ENCODE peak calls at places on chromosomes 7 and 10, in ten cellular contexts. One of them, this sample, is unnamed. For H3K9me3, the result is how much of the 10 kb centered on the place peaks cover.

GRCh38 chr7:73900286-73900685 is 39.3 kb downstream of the TMEM270 start:
- DNase-seq in endothelial cell of umbilical vein: no peak
- DNase-seq in heart left ventricle: no peak
- DNase-seq in stomach: no peak
- DNase-seq in A549: no peak
- DNase-seq in HCT116: no peak
- DNase-seq in transverse colon: no peak
- DNase-seq in prostate gland: no peak
- DNase-seq in sigmoid colon: no peak
- DNase-seq in uterus: no peak
- DNase-seq in this sample: no peak

GRCh38 chr7:44072364-44073231 is 7.2 kb upstream of the PGAM2 start:
- DNase-seq in prostate gland: peak
- DNase-seq in HCT116: peak
- DNase-seq in heart left ventricle: peak
- DNase-seq in endothelial cell of umbilical vein: peak
- DNase-seq in sigmoid colon: peak
- DNase-seq in stomach: peak
- DNase-seq in A549: peak
- DNase-seq in transverse colon: peak
- DNase-seq in uterus: peak
- DNase-seq in this sample: peak

GRCh38 chr10:30980951-30981616 is 50.6 kb downstream of the ZNF438 start:
- DNase-seq in prostate gland: peak
- DNase-seq in transverse colon: peak
- DNase-seq in endothelial cell of umbilical vein: peak
- DNase-seq in sigmoid colon: peak
- DNase-seq in stomach: peak
- DNase-seq in uterus: peak
- DNase-seq in HCT116: no peak
- DNase-seq in A549: no peak
- DNase-seq in heart left ventricle: peak
- DNase-seq in this sample: peak

GRCh38 chr10:6348091-6348862 is 145.5 kb downstream of the PFKFB3 start:
- DNase-seq in stomach: peak
- DNase-seq in sigmoid colon: no peak
- DNase-seq in uterus: no peak
- DNase-seq in prostate gland: peak
- DNase-seq in endothelial cell of umbilical vein: no peak
- DNase-seq in A549: no peak
- DNase-seq in heart left ventricle: peak
- DNase-seq in HCT116: no peak
- DNase-seq in transverse colon: peak
- DNase-seq in this sample: no peak

GRCh38 chr7:14125998-14126397 is 136.5 kb upstream of the ETV1 start:
- DNase-seq in transverse colon: no peak
- DNase-seq in heart left ventricle: no peak
- DNase-seq in endothelial cell of umbilical vein: no peak
- DNase-seq in prostate gland: no peak
- DNase-seq in stomach: no peak
- DNase-seq in uterus: no peak
- DNase-seq in sigmoid colon: no peak
- DNase-seq in HCT116: no peak
- DNase-seq in A549: no peak
- DNase-seq in this sample: no peak

GRCh38 chr10:23314835-23315239 is 29.8 kb downstream of the C10orf67 start:
- DNase-seq in stomach: peak
- DNase-seq in prostate gland: peak
- DNase-seq in heart left ventricle: no peak
- DNase-seq in sigmoid colon: no peak
- DNase-seq in A549: peak
- DNase-seq in HCT116: peak
- DNase-seq in endothelial cell of umbilical vein: peak
- DNase-seq in uterus: no peak
- DNase-seq in transverse colon: peak
- DNase-seq in this sample: peak

GRCh38 chr7:86301301-86301700 is 342.4 kb upstream of the GRM3 start:
- DNase-seq in heart left ventricle: no peak
- DNase-seq in transverse colon: no peak
- DNase-seq in A549: no peak
- DNase-seq in stomach: no peak
- DNase-seq in sigmoid colon: no peak
- DNase-seq in endothelial cell of umbilical vein: no peak
- DNase-seq in prostate gland: no peak
- DNase-seq in uterus: no peak
- DNase-seq in HCT116: no peak
- DNase-seq in this sample: no peak

GRCh38 chr7:155224116-155224811 is 73.4 kb upstream of the INSIG1 start:
- DNase-seq in prostate gland: peak
- DNase-seq in sigmoid colon: no peak
- DNase-seq in stomach: no peak
- DNase-seq in A549: no peak
- DNase-seq in HCT116: no peak
- DNase-seq in uterus: no peak
- DNase-seq in endothelial cell of umbilical vein: no peak
- DNase-seq in heart left ventricle: no peak
- DNase-seq in transverse colon: no peak
- DNase-seq in this sample: peak

GRCh38 chr7:117061751-117062150 is 108.5 kb downstream of the ST7 start:
- DNase-seq in endothelial cell of umbilical vein: no peak
- DNase-seq in uterus: no peak
- DNase-seq in heart left ventricle: no peak
- DNase-seq in sigmoid colon: no peak
- DNase-seq in transverse colon: no peak
- DNase-seq in HCT116: no peak
- DNase-seq in stomach: no peak
- DNase-seq in A549: no peak
- DNase-seq in prostate gland: no peak
- DNase-seq in this sample: no peak

GRCh38 chr10:80400136-80400804 is 8.1 kb upstream of the PRXL2A start:
- DNase-seq in heart left ventricle: no peak
- DNase-seq in transverse colon: no peak
- DNase-seq in HCT116: no peak
- DNase-seq in endothelial cell of umbilical vein: no peak
- DNase-seq in prostate gland: no peak
- DNase-seq in stomach: no peak
- DNase-seq in sigmoid colon: no peak
- DNase-seq in uterus: no peak
- DNase-seq in A549: no peak
- DNase-seq in this sample: no peak

GRCh38 chr10:29256019-29256418 is 32.9 kb upstream of the LYZL1 start:
- DNase-seq in heart left ventricle: no peak
- DNase-seq in sigmoid colon: no peak
- DNase-seq in prostate gland: no peak
- DNase-seq in endothelial cell of umbilical vein: no peak
- DNase-seq in uterus: no peak
- DNase-seq in HCT116: no peak
- DNase-seq in A549: no peak
- DNase-seq in stomach: no peak
- DNase-seq in transverse colon: no peak
- DNase-seq in this sample: no peak

GRCh38 chr10:29255117-29255516 is 33.8 kb upstream of the LYZL1 start:
- DNase-seq in stomach: no peak
- DNase-seq in sigmoid colon: no peak
- DNase-seq in endothelial cell of umbilical vein: no peak
- DNase-seq in heart left ventricle: no peak
- DNase-seq in prostate gland: no peak
- DNase-seq in A549: no peak
- DNase-seq in HCT116: no peak
- DNase-seq in uterus: no peak
- DNase-seq in transverse colon: no peak
- DNase-seq in this sample: no peak

GRCh38 chr10:29257784-29258135 is 31.1 kb upstream of the LYZL1 start:
- DNase-seq in uterus: peak
- DNase-seq in A549: no peak
- DNase-seq in prostate gland: no peak
- DNase-seq in heart left ventricle: no peak
- DNase-seq in stomach: no peak
- DNase-seq in endothelial cell of umbilical vein: no peak
- DNase-seq in transverse colon: no peak
- DNase-seq in sigmoid colon: no peak
- DNase-seq in HCT116: no peak
- DNase-seq in this sample: no peak

GRCh38 chr10:29256531-29256930 is 32.3 kb upstream of the LYZL1 start:
- DNase-seq in transverse colon: no peak
- DNase-seq in A549: no peak
- DNase-seq in endothelial cell of umbilical vein: no peak
- DNase-seq in uterus: no peak
- DNase-seq in stomach: no peak
- DNase-seq in heart left ventricle: no peak
- DNase-seq in HCT116: no peak
- DNase-seq in sigmoid colon: no peak
- DNase-seq in prostate gland: no peak
- DNase-seq in this sample: no peak

GRCh38 chr10:29257106-29257783 is 31.6 kb upstream of the LYZL1 start:
- DNase-seq in sigmoid colon: peak
- DNase-seq in prostate gland: peak
- DNase-seq in transverse colon: peak
- DNase-seq in HCT116: no peak
- DNase-seq in endothelial cell of umbilical vein: no peak
- DNase-seq in heart left ventricle: peak
- DNase-seq in stomach: no peak
- DNase-seq in A549: no peak
- DNase-seq in uterus: peak
- DNase-seq in this sample: no peak
- TF ChIP-seq POLR2A in sigmoid colon: no peak
- TF ChIP-seq POLR2A in prostate gland: no peak
- TF ChIP-seq POLR2A in transverse colon: no peak
- TF ChIP-seq POLR2A in HCT116: no peak
- TF ChIP-seq POLR2A in endothelial cell of umbilical vein: no peak
- TF ChIP-seq POLR2A in heart left ventricle: no peak
- TF ChIP-seq POLR2A in stomach: no peak
- TF ChIP-seq POLR2A in A549: no peak
- TF ChIP-seq POLR2A in uterus: no peak
- TF ChIP-seq POLR2A in this sample: no peak

DNA sequence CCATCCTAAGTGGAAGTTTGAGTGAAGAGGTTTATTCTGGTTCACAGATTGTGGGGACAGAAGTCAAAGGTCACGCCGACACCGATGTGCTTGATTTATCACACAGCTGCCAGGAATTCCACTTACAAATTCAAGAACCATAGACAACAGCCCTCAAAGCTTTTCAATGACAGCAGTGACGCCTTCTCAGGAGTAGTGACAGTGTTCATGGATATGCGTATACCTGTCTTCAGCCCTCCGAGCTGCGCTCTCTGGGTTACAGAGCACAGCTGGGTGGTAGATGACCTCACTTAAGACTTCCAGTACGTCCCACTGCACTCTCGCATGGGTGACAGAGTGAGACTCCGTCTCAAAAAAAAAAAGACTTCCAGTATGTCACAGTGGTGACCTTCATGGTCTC is 108.6 kb downstream of the TCERG1L start:
- DNase-seq in endothelial cell of umbilical vein: no peak
- DNase-seq in heart left ventricle: no peak
- DNase-seq in uterus: no peak
- DNase-seq in A549: no peak
- DNase-seq in stomach: peak
- DNase-seq in prostate gland: no peak
- DNase-seq in HCT116: no peak
- DNase-seq in transverse colon: no peak
- DNase-seq in sigmoid colon: no peak
- DNase-seq in this sample: no peak
- H3K9me3 ChIP-seq in endothelial cell of umbilical vein: under half
- H3K9me3 ChIP-seq in heart left ventricle: under half
- H3K9me3 ChIP-seq in uterus: under half
- H3K9me3 ChIP-seq in A549: under half
- H3K9me3 ChIP-seq in stomach: under half
- H3K9me3 ChIP-seq in prostate gland: under half
- H3K9me3 ChIP-seq in HCT116: under half
- H3K9me3 ChIP-seq in transverse colon: under half
- H3K9me3 ChIP-seq in sigmoid colon: under half
- H3K9me3 ChIP-seq in this sample: under half

DNA sequence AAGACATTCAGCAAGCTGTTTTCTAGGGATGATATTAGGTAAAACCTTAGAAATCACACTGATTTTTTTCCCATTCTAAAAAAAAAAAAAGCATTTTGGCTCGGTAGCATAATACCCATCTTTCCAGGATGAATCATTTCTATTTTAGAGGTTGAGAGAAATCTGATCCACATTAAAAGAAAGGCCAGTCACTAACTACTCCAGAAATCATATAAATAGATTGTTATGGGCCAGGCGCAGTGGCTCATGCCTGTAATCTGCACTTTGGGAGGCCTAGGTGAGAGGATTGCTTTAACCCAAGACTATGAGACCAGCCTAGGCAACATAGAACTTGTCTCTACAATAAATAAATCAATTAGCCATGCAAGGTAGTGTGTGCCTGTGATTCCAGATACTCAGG is 164.3 kb downstream of the BAMBI start:
- DNase-seq in stomach: no peak
- DNase-seq in heart left ventricle: peak
- DNase-seq in HCT116: no peak
- DNase-seq in A549: no peak
- DNase-seq in endothelial cell of umbilical vein: no peak
- DNase-seq in sigmoid colon: no peak
- DNase-seq in transverse colon: no peak
- DNase-seq in uterus: peak
- DNase-seq in prostate gland: no peak
- DNase-seq in this sample: no peak
- TF ChIP-seq POLR2A in stomach: no peak
- TF ChIP-seq POLR2A in heart left ventricle: no peak
- TF ChIP-seq POLR2A in HCT116: no peak
- TF ChIP-seq POLR2A in A549: no peak
- TF ChIP-seq POLR2A in endothelial cell of umbilical vein: no peak
- TF ChIP-seq POLR2A in sigmoid colon: no peak
- TF ChIP-seq POLR2A in transverse colon: no peak
- TF ChIP-seq POLR2A in uterus: no peak
- TF ChIP-seq POLR2A in prostate gland: no peak
- TF ChIP-seq POLR2A in this sample: no peak

DNA sequence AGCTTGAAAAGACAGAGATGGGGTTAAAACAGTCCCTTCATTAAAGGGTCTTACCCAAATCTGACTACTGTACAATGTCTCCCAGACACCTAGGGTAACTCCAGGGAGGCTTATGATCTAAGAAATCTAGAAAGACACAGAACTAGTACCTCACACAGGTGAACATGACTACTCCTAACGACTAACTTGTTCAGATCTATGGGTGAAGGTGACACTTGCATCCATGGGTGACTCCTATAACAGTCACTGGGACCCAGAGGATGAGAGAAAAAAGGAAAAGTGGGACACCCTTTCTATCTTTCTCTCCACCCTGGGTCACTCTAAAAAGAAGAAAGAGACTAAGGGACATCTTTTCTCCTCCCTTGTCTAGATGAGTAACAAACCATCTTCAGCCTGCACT is 19.2 kb downstream of the AKR1C8 start:
- DNase-seq in HCT116: peak
- DNase-seq in transverse colon: no peak
- DNase-seq in prostate gland: no peak
- DNase-seq in stomach: no peak
- DNase-seq in A549: no peak
- DNase-seq in uterus: no peak
- DNase-seq in heart left ventricle: no peak
- DNase-seq in sigmoid colon: no peak
- DNase-seq in endothelial cell of umbilical vein: no peak
- DNase-seq in this sample: no peak
- H3K9me3 ChIP-seq in HCT116: under half
- H3K9me3 ChIP-seq in transverse colon: under half
- H3K9me3 ChIP-seq in prostate gland: under half
- H3K9me3 ChIP-seq in stomach: half or more
- H3K9me3 ChIP-seq in A549: half or more
- H3K9me3 ChIP-seq in uterus: under half
- H3K9me3 ChIP-seq in heart left ventricle: half or more
- H3K9me3 ChIP-seq in sigmoid colon: under half
- H3K9me3 ChIP-seq in endothelial cell of umbilical vein: under half
- H3K9me3 ChIP-seq in this sample: under half

This sample was measured in Peyer's patch.